ENCODE peak calls at places on chromosomes 7 and 10, in seven cellular contexts. One of them, this sample, is unnamed. For H3K4me1, the result is how much of the 10 kb centered on the place peaks cover.

GRCh38 chr10:129761166-129761565 is 202.9 kb downstream of the EBF3 start:
- DNase-seq in A549: no peak
- DNase-seq in naive thymus-derived CD4-positive, alpha-beta T cell: no peak
- DNase-seq in transverse colon: no peak
- DNase-seq in lower lobe of right lung: peak
- DNase-seq in neural progenitor cell: no peak
- DNase-seq in mesendoderm: no peak
- DNase-seq in this sample: no peak

GRCh38 chr7:156004265-156005201 is 192.3 kb upstream of the SHH start:
- DNase-seq in A549: no peak
- DNase-seq in naive thymus-derived CD4-positive, alpha-beta T cell: no peak
- DNase-seq in transverse colon: no peak
- DNase-seq in lower lobe of right lung: no peak
- DNase-seq in neural progenitor cell: no peak
- DNase-seq in mesendoderm: no peak
- DNase-seq in this sample: no peak

GRCh38 chr7:130387628-130388403 is 7.5 kb downstream of the CPA1 start:
- DNase-seq in A549: no peak
- DNase-seq in naive thymus-derived CD4-positive, alpha-beta T cell: no peak
- DNase-seq in transverse colon: no peak
- DNase-seq in lower lobe of right lung: no peak
- DNase-seq in neural progenitor cell: no peak
- DNase-seq in mesendoderm: no peak
- DNase-seq in this sample: peak

GRCh38 chr10:80856186-80856585 is 318.5 kb downstream of the SH2D4B start:
- DNase-seq in A549: no peak
- DNase-seq in naive thymus-derived CD4-positive, alpha-beta T cell: no peak
- DNase-seq in transverse colon: no peak
- DNase-seq in lower lobe of right lung: no peak
- DNase-seq in neural progenitor cell: no peak
- DNase-seq in mesendoderm: peak
- DNase-seq in this sample: no peak

GRCh38 chr7:135189221-135189662 is 18.7 kb upstream of the CYREN start:
- DNase-seq in A549: no peak
- DNase-seq in naive thymus-derived CD4-positive, alpha-beta T cell: no peak
- DNase-seq in transverse colon: no peak
- DNase-seq in lower lobe of right lung: no peak
- DNase-seq in neural progenitor cell: no peak
- DNase-seq in mesendoderm: no peak
- DNase-seq in this sample: no peak

GRCh38 chr7:105389090-105389650 is 449 bp upstream of the SRPK2 start:
- DNase-seq in A549: peak
- DNase-seq in naive thymus-derived CD4-positive, alpha-beta T cell: peak
- DNase-seq in transverse colon: peak
- DNase-seq in lower lobe of right lung: peak
- DNase-seq in neural progenitor cell: peak
- DNase-seq in mesendoderm: peak
- DNase-seq in this sample: peak

GRCh38 chr10:43128958-43129706 is 9.1 kb upstream of the CSGALNACT2 start:
- DNase-seq in A549: no peak
- DNase-seq in naive thymus-derived CD4-positive, alpha-beta T cell: no peak
- DNase-seq in transverse colon: peak
- DNase-seq in lower lobe of right lung: no peak
- DNase-seq in neural progenitor cell: no peak
- DNase-seq in mesendoderm: peak
- DNase-seq in this sample: peak

GRCh38 chr10:6778992-6779701 is 199.1 kb upstream of the PRKCQ start:
- DNase-seq in A549: peak
- DNase-seq in naive thymus-derived CD4-positive, alpha-beta T cell: no peak
- DNase-seq in transverse colon: no peak
- DNase-seq in lower lobe of right lung: no peak
- DNase-seq in neural progenitor cell: no peak
- DNase-seq in mesendoderm: peak
- DNase-seq in this sample: no peak

GRCh38 chr7:148340881-148341280 is 249.7 kb upstream of the C7orf33 start:
- DNase-seq in A549: no peak
- DNase-seq in naive thymus-derived CD4-positive, alpha-beta T cell: no peak
- DNase-seq in transverse colon: no peak
- DNase-seq in lower lobe of right lung: no peak
- DNase-seq in neural progenitor cell: peak
- DNase-seq in mesendoderm: peak
- DNase-seq in this sample: no peak

GRCh38 chr10:59271160-59271559 is 91.2 kb downstream of the FAM13C start:
- DNase-seq in A549: no peak
- DNase-seq in naive thymus-derived CD4-positive, alpha-beta T cell: no peak
- DNase-seq in transverse colon: no peak
- DNase-seq in lower lobe of right lung: no peak
- DNase-seq in neural progenitor cell: peak
- DNase-seq in mesendoderm: no peak
- DNase-seq in this sample: no peak

GRCh38 chr10:34480345-34480744 is 334.8 kb downstream of the PARD3 start:
- DNase-seq in A549: no peak
- DNase-seq in naive thymus-derived CD4-positive, alpha-beta T cell: no peak
- DNase-seq in transverse colon: peak
- DNase-seq in lower lobe of right lung: no peak
- DNase-seq in neural progenitor cell: no peak
- DNase-seq in mesendoderm: no peak
- DNase-seq in this sample: no peak

GRCh38 chr10:62076872-62077271 is 175.4 kb downstream of the ARID5B start:
- DNase-seq in A549: peak
- DNase-seq in naive thymus-derived CD4-positive, alpha-beta T cell: no peak
- DNase-seq in transverse colon: no peak
- DNase-seq in lower lobe of right lung: no peak
- DNase-seq in neural progenitor cell: no peak
- DNase-seq in mesendoderm: peak
- DNase-seq in this sample: no peak

GRCh38 chr7:43906327-43907010 is at the start of gene URGCP:
- DNase-seq in A549: peak
- DNase-seq in naive thymus-derived CD4-positive, alpha-beta T cell: peak
- DNase-seq in transverse colon: peak
- DNase-seq in lower lobe of right lung: peak
- DNase-seq in neural progenitor cell: peak
- DNase-seq in mesendoderm: peak
- DNase-seq in this sample: peak

GRCh38 chr7:106521115-106521514 is 139.8 kb downstream of the CCDC71L start:
- DNase-seq in A549: no peak
- DNase-seq in naive thymus-derived CD4-positive, alpha-beta T cell: no peak
- DNase-seq in transverse colon: no peak
- DNase-seq in lower lobe of right lung: no peak
- DNase-seq in neural progenitor cell: no peak
- DNase-seq in mesendoderm: peak
- DNase-seq in this sample: no peak

GRCh38 chr7:64997927-64998391 is 7.1 kb upstream of the ZNF117 start:
- DNase-seq in A549: no peak
- DNase-seq in naive thymus-derived CD4-positive, alpha-beta T cell: no peak
- DNase-seq in transverse colon: no peak
- DNase-seq in lower lobe of right lung: no peak
- DNase-seq in neural progenitor cell: no peak
- DNase-seq in mesendoderm: peak
- DNase-seq in this sample: no peak

GRCh38 chr10:124353896-124354295 is 64.8 kb downstream of the OAT start:
- DNase-seq in A549: no peak
- DNase-seq in naive thymus-derived CD4-positive, alpha-beta T cell: no peak
- DNase-seq in transverse colon: no peak
- DNase-seq in lower lobe of right lung: no peak
- DNase-seq in neural progenitor cell: peak
- DNase-seq in mesendoderm: no peak
- DNase-seq in this sample: no peak

GRCh38 chr10:28925154-28925663 is 247.9 kb downstream of the BAMBI start:
- DNase-seq in A549: no peak
- DNase-seq in naive thymus-derived CD4-positive, alpha-beta T cell: no peak
- DNase-seq in transverse colon: no peak
- DNase-seq in lower lobe of right lung: no peak
- DNase-seq in neural progenitor cell: peak
- DNase-seq in mesendoderm: peak
- DNase-seq in this sample: no peak

GRCh38 chr7:538764-539685 is 19.4 kb upstream of the PDGFA start:
- DNase-seq in A549: no peak
- DNase-seq in naive thymus-derived CD4-positive, alpha-beta T cell: no peak
- DNase-seq in transverse colon: peak
- DNase-seq in lower lobe of right lung: peak
- DNase-seq in neural progenitor cell: no peak
- DNase-seq in mesendoderm: peak
- DNase-seq in this sample: no peak

GRCh38 chr7:101363196-101363733 is 590 bp downstream of the COL26A1 start:
- DNase-seq in A549: no peak
- DNase-seq in naive thymus-derived CD4-positive, alpha-beta T cell: no peak
- DNase-seq in transverse colon: no peak
- DNase-seq in lower lobe of right lung: no peak
- DNase-seq in neural progenitor cell: no peak
- DNase-seq in mesendoderm: no peak
- DNase-seq in this sample: no peak
- H3K4me3 ChIP-seq in A549: peak
- H3K4me3 ChIP-seq in naive thymus-derived CD4-positive, alpha-beta T cell: peak
- H3K4me3 ChIP-seq in transverse colon: peak
- H3K4me3 ChIP-seq in lower lobe of right lung: peak
- H3K4me3 ChIP-seq in neural progenitor cell: peak
- H3K4me3 ChIP-seq in mesendoderm: peak
- H3K4me3 ChIP-seq in this sample: peak

DNA sequence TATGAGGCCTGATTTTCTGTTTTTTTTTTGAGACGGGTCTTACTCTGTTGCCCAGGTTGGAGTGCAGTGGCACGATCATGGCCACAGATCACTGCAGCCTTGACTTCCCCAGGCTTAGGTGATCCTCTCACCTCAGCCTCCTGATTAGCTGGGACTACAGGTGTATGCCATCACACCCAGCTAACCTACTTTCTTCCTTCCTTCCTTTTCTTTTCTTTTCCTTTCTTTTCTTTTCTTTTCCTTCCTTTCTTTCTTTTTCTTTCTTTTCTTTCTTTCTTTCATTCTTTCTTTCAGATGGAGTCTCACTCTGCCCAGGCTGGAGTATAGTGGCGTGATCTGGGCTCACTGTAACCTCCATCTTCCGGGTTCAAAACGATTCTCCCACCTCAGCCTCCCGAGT is 3.8 kb downstream of the SRRT start:
- DNase-seq in A549: no peak
- DNase-seq in naive thymus-derived CD4-positive, alpha-beta T cell: no peak
- DNase-seq in transverse colon: no peak
- DNase-seq in lower lobe of right lung: no peak
- DNase-seq in neural progenitor cell: no peak
- DNase-seq in mesendoderm: no peak
- DNase-seq in this sample: no peak
- H3K4me1 ChIP-seq in A549: under half
- H3K4me1 ChIP-seq in naive thymus-derived CD4-positive, alpha-beta T cell: under half
- H3K4me1 ChIP-seq in transverse colon: under half
- H3K4me1 ChIP-seq in lower lobe of right lung: under half
- H3K4me1 ChIP-seq in neural progenitor cell: under half
- H3K4me1 ChIP-seq in mesendoderm: under half
- H3K4me1 ChIP-seq in this sample: under half

DNA sequence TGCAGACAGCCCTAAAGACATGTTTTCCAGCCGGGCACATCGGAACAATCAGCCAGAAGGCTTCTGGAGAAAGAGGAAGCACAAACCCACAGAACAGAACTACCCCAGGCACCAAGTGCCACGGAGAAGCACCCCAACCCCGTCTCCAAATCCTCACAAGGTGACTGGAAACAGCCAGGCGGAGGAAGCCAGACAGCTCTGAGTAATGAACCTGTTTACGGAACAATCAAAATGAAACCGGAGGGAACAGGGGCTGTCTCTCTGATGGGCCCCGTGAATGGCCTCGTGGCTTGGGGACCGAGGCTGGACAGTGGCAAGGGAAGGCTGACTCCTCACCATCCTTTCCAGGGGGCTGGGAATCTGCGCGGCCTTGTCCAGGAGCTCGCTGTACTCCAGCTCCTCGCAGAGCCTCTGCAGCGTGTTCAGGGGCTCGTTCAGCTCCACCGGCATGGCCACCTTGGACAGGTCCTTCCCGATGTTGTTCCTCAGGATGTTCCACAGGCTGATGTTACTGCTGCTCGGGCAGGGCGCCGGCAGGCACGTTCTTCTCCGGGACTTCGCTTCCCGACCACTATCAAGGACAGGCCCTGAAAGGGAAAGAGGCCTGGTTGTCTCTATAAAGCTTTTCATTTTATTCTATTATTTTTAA is 77.0 kb upstream of the GSDME start:
- DNase-seq in A549: no peak
- DNase-seq in naive thymus-derived CD4-positive, alpha-beta T cell: no peak
- DNase-seq in transverse colon: peak
- DNase-seq in lower lobe of right lung: peak
- DNase-seq in neural progenitor cell: no peak
- DNase-seq in mesendoderm: no peak
- DNase-seq in this sample: no peak
- H3K27ac ChIP-seq in A549: no peak
- H3K27ac ChIP-seq in naive thymus-derived CD4-positive, alpha-beta T cell: no peak
- H3K27ac ChIP-seq in transverse colon: peak
- H3K27ac ChIP-seq in lower lobe of right lung: peak
- H3K27ac ChIP-seq in neural progenitor cell: no peak
- H3K27ac ChIP-seq in mesendoderm: no peak
- H3K27ac ChIP-seq in this sample: no peak

GRCh38 chr7:32299133-32299702 is 191.0 kb downstream of the LSM5 start:
- DNase-seq in A549: peak
- DNase-seq in naive thymus-derived CD4-positive, alpha-beta T cell: no peak
- DNase-seq in transverse colon: no peak
- DNase-seq in lower lobe of right lung: no peak
- DNase-seq in neural progenitor cell: peak
- DNase-seq in mesendoderm: peak
- DNase-seq in this sample: no peak
- H3K4me3 ChIP-seq in A549: peak
- H3K4me3 ChIP-seq in naive thymus-derived CD4-positive, alpha-beta T cell: no peak
- H3K4me3 ChIP-seq in transverse colon: peak
- H3K4me3 ChIP-seq in lower lobe of right lung: peak
- H3K4me3 ChIP-seq in neural progenitor cell: peak
- H3K4me3 ChIP-seq in mesendoderm: peak
- H3K4me3 ChIP-seq in this sample: no peak

DNA sequence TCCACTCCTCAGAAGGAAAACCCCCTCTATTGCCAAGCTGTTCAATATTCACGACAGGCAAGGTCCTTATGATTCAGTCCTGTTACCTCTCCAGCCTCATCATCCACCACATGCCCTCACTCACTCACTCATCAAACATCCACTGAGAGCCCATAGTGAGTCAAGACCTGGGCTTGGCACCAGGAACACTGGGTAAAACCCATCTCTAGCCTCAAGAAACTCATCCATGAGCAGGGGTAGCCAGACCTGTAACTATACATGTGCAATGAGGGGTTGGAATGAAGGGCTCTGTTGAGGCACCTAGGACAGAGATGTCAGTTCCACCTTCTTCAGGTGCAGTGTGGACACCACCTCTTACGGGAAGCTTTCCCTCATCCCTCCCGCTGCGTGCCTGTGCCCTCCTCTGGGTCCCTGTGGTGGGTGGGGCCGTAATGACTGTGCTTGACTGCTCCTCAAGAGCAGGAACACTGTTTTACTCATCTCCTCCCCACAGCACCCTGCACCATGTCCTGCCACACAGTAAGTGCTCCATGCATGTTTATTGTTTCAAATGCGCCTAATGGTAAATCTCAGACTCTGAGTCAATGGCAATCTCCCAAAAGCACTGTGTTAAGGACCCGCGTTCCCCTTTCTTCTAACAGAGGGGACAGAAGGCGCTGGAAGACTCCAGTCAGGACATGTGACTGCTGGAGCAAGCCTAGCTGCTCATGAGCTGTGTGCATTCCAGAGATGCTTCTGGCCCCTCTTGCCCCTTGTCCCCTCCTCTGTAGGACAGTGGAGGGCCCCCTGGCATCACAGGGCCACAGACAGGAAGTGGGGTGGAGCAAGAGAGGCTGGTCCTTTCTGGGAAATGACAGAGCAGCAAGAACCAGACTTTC is 95.4 kb downstream of the HIPK2 start:
- DNase-seq in A549: peak
- DNase-seq in naive thymus-derived CD4-positive, alpha-beta T cell: no peak
- DNase-seq in transverse colon: no peak
- DNase-seq in lower lobe of right lung: no peak
- DNase-seq in neural progenitor cell: no peak
- DNase-seq in mesendoderm: peak
- DNase-seq in this sample: no peak
- H3K4me1 ChIP-seq in A549: half or more
- H3K4me1 ChIP-seq in naive thymus-derived CD4-positive, alpha-beta T cell: under half
- H3K4me1 ChIP-seq in transverse colon: under half
- H3K4me1 ChIP-seq in lower lobe of right lung: under half
- H3K4me1 ChIP-seq in neural progenitor cell: under half
- H3K4me1 ChIP-seq in mesendoderm: under half
- H3K4me1 ChIP-seq in this sample: under half